ENCODE peak calls at places on chromosomes 13 and 19, in nine cellular contexts. N is left lung, Y is AG10803, H is heart right ventricle, U is neural progenitor cell, M is upper lobe of left lung, S is breast epithelium, T is GM12865, Q is astrocyte of the spinal cord. C is an unnamed sample.

GRCh38 chr19:45352062-45352461 is 11.5 kb downstream of the KLC3 start:
- DNase-seq in N (no peak), Y (no peak), H (no peak), U (no peak), M (no peak), S (no peak), T (no peak), Q (no peak), C (no peak)

GRCh38 chr19:873084-874019 is 13.9 kb downstream of the CFD start:
- DNase-seq in N (no peak), Y (peak), H (no peak), U (peak), M (no peak), S (no peak), T (peak), Q (no peak), C (peak)

GRCh38 chr13:79973533-79973963 is 367.4 kb downstream of the SPRY2 start:
- DNase-seq in N (no peak), Y (no peak), H (peak), U (no peak), M (no peak), S (no peak), T (peak), Q (no peak), C (no peak)

GRCh38 chr13:99307247-99307646 is at the start of gene GPR183:
- DNase-seq in N (no peak), Y (no peak), H (no peak), U (no peak), M (no peak), S (no peak), T (peak), Q (peak), C (peak)

GRCh38 chr13:79525051-79525450 is 44.1 kb downstream of the NDFIP2 start:
- DNase-seq in N (no peak), Y (no peak), H (no peak), U (no peak), M (no peak), S (no peak), T (peak), Q (no peak), C (no peak)

GRCh38 chr13:71602327-71602726 is 264.7 kb downstream of the DACH1 start:
- DNase-seq in N (no peak), Y (no peak), H (no peak), U (no peak), M (no peak), S (no peak), T (no peak), Q (no peak), C (no peak)

GRCh38 chr19:38735257-38735686 is 9.0 kb downstream of the CAPN12 start:
- DNase-seq in N (no peak), Y (no peak), H (peak), U (peak), M (no peak), S (peak), T (peak), Q (no peak), C (peak)

GRCh38 chr13:94248454-94249233 is 230.8 kb downstream of the DCT start:
- DNase-seq in N (no peak), Y (no peak), H (no peak), U (no peak), M (no peak), S (no peak), T (no peak), Q (peak), C (no peak)

GRCh38 chr13:51643882-51644281 is 59.6 kb downstream of the WDFY2 start:
- DNase-seq in N (no peak), Y (peak), H (no peak), U (no peak), M (no peak), S (no peak), T (no peak), Q (peak), C (peak)

GRCh38 chr13:93361703-93362102 is 135.1 kb downstream of the GPC6 start:
- DNase-seq in N (no peak), Y (no peak), H (no peak), U (no peak), M (no peak), S (no peak), T (no peak), Q (no peak), C (no peak)

GRCh38 chr13:30334663-30335386 is 27.5 kb upstream of the KATNAL1 start:
- DNase-seq in N (no peak), Y (no peak), H (no peak), U (peak), M (no peak), S (no peak), T (peak), Q (peak), C (peak)
- TF ChIP-seq CTCF in N (peak), Y (peak), H (peak), U (peak), M (peak), S (no peak), T (peak), Q (peak), C (peak)

GRCh38 chr19:32691291-32691951 is at the start of gene NUDT19:
- DNase-seq in N (peak), Y (peak), H (peak), U (peak), M (peak), S (peak), T (peak), Q (peak), C (peak)
- H3K4me3 ChIP-seq in N (peak), Y (peak), H (peak), U (peak), M (peak), S (peak), T (peak), Q (peak), C (peak)

GRCh38 chr13:44978328-44978727 is 10.9 kb downstream of the NUFIP1 start:
- DNase-seq in N (no peak), Y (no peak), H (no peak), U (no peak), M (no peak), S (no peak), T (no peak), Q (no peak), C (no peak)
- TF ChIP-seq CTCF in N (no peak), Y (no peak), H (no peak), U (peak), M (no peak), S (no peak), T (peak), Q (peak), C (no peak)

DNA sequence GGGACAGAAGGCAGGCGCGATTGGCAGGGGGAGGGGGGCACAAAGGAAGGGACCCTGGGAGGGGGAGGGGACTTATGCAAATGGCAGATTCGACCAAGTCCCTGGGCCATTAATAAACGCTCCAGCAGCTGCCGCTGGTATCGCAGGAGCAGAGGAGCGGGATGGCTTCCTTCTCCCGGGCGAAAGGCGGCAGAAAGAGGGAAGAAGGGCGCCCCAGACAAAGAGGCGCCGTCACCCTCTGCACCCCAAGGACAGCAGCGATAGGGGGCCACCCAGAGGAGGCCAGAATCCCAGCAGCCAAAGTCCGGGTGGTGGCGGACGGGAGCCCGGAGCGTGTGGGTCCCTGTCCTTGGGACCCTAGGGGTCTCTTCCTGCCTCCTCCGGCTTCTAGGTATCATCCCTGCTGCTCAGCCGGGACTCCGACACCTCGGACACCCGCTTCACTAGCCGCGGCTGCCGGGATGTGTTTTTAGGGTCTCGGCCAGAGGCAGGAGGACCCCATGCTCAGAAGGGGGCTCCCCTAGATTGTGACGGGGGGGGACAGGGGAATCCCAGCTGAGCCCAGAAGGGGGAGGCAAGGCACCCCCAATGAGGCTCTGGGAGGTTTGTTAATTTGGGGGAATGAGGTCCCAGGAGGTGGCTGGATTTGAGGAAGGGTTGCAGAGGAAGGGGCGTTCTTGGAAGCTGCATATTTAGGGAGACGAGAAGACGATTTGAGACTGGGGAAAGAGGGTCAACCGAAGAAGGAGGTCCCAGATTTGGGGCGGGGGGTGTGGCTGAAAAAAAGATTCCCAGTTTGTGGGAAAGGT is 1.7 kb downstream of the PTPRS start:
- DNase-seq in N (no peak), Y (no peak), H (no peak), U (peak), M (no peak), S (no peak), T (no peak), Q (no peak), C (no peak)
- H3K4me3 ChIP-seq in N (no peak), Y (peak), H (peak), U (peak), M (no peak), S (peak), T (no peak), Q (peak), C (no peak)

DNA sequence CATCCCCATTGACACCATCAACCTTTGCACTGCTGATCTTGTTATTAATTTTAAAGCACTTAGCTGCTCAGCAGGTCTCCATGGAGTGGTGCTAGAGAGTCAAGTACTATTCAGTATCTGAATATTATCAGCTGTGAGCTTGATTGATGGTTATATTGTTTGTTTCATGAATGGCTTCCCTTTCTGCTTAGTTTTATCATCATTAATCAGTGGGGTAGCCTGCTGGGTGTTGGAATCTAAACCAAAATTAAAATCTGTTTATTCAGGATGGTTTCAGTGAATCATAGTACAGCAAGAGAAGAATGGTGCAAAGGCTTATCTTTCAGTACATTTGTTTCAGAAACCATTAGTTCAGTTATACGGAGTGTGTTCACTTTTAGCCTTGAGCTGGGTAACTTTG is 42.5 kb upstream of the SCEL start:
- DNase-seq in N (no peak), Y (no peak), H (no peak), U (no peak), M (no peak), S (no peak), T (peak), Q (peak), C (peak)
- TF ChIP-seq CTCF in N (peak), Y (peak), H (no peak), U (peak), M (peak), S (peak), T (peak), Q (peak), C (peak)

DNA sequence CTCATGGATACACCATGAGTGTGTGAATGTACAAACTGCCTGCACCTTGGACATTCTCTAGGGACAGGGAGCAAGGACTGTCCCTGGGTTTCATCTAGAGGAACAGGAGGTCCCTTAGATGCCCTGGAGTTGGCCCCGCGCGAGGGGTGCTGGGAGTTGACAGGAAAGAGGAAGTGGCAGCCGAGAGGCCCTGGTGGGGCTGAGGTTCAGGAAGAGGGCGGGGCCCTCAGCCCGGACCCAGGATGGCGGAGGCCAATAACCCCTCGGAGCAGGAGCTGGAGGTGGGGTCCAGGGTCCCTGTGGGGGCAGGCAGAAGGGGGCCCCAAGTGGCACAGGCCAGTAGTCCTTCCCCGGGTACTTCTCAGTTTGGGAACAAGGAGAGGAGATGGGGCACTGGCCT is 6.9 kb downstream of the PKN1 start:
- DNase-seq in N (peak), Y (no peak), H (peak), U (no peak), M (peak), S (no peak), T (peak), Q (no peak), C (no peak)
- H3K4me3 ChIP-seq in N (peak), Y (no peak), H (peak), U (no peak), M (peak), S (peak), T (peak), Q (no peak), C (no peak)

GRCh38 chr19:42325896-42326771 is 699 bp downstream of the MEGF8 start:
- DNase-seq in N (no peak), Y (no peak), H (no peak), U (no peak), M (no peak), S (no peak), T (peak), Q (no peak), C (no peak)
- TF ChIP-seq CTCF in N (no peak), Y (peak), H (no peak), U (peak), M (peak), S (no peak), T (peak), Q (no peak), C (no peak)

GRCh38 chr19:50668416-50669318 is 19.4 kb downstream of the C19orf81 start:
- DNase-seq in N (no peak), Y (no peak), H (no peak), U (peak), M (no peak), S (no peak), T (no peak), Q (no peak), C (no peak)

GRCh38 chr19:50669319-50670101 is 20.3 kb downstream of the C19orf81 start:
- DNase-seq in N (no peak), Y (peak), H (no peak), U (no peak), M (no peak), S (no peak), T (peak), Q (peak), C (no peak)

GRCh38 chr19:50666346-50667176 is 17.3 kb downstream of the C19orf81 start:
- DNase-seq in N (no peak), Y (no peak), H (no peak), U (no peak), M (no peak), S (no peak), T (no peak), Q (no peak), C (no peak)

GRCh38 chr19:50667759-50668231 is 18.6 kb downstream of the C19orf81 start:
- DNase-seq in N (no peak), Y (no peak), H (no peak), U (no peak), M (no peak), S (no peak), T (no peak), Q (no peak), C (no peak)

DNA sequence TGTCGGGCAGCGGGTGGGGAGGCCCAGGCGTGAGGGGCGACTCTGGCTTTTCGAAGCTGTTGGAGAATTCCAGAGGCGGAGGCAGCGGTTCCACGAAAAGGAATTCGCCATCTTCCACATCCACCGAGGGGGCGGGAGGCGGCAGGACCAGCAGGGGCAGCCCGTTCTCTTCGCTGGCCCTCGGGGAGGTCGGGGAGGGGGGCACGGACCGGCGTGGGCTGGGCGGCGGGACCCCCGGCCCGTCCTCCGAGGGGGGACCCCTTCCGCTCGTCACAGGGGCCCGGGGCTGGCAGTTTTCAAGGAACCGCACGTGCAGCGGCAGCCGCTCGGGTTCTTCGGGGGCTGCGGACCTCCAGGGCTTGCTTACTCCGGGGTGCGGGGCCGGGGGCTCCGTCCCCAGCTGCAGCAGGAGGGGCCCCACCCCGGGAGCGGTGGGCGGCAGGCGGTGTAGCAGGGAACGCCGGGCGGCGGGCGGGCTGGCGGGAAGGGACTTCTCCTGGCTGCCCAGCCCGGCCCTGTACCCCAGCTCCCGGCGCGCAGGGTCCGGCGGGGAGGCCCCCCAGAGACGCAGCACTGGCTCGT is 18.0 kb downstream of the C19orf81 start:
- DNase-seq in N (no peak), Y (no peak), H (no peak), U (no peak), M (no peak), S (no peak), T (no peak), Q (no peak), C (no peak)
- H3K4me3 ChIP-seq in N (no peak), Y (no peak), H (no peak), U (peak), M (no peak), S (peak), T (no peak), Q (no peak), C (no peak)

C was measured in epithelial cell of esophagus.